ENCODE peak calls at places on chromosomes 13 and 19, in five cellular contexts. One of them, this sample, is unnamed.

GRCh38 chr13:99975626-99976025 is 4.1 kb upstream of the ZIC5 start:
- DNase-seq in lung: no peak
- DNase-seq in mesendoderm: no peak
- DNase-seq in naive thymus-derived CD4-positive, alpha-beta T cell: no peak
- DNase-seq in kidney: peak; percentile 46
- DNase-seq in this sample: no peak

GRCh38 chr19:11195169-11195568 is 2.2 kb downstream of the KANK2 start:
- DNase-seq in kidney: peak; percentile 81
- DNase-seq in naive thymus-derived CD4-positive, alpha-beta T cell: no peak
- DNase-seq in mesendoderm: no peak
- DNase-seq in lung: no peak
- DNase-seq in this sample: no peak

GRCh38 chr13:61410669-61411297 is 4.9 kb downstream of the PCDH20 start:
- DNase-seq in mesendoderm: peak; percentile 16
- DNase-seq in lung: no peak
- DNase-seq in kidney: no peak
- DNase-seq in naive thymus-derived CD4-positive, alpha-beta T cell: no peak
- DNase-seq in this sample: no peak

GRCh38 chr19:1860133-1860775 is 3.1 kb downstream of the KLF16 start:
- DNase-seq in mesendoderm: peak; percentile 89
- DNase-seq in lung: no peak
- DNase-seq in naive thymus-derived CD4-positive, alpha-beta T cell: peak; percentile 68
- DNase-seq in kidney: peak; percentile 84
- DNase-seq in this sample: peak; percentile 53

GRCh38 chr19:4534836-4535658 is at the start of gene PLIN5:
- DNase-seq in kidney: peak; percentile 95
- DNase-seq in naive thymus-derived CD4-positive, alpha-beta T cell: no peak
- DNase-seq in lung: peak; percentile 88
- DNase-seq in mesendoderm: peak; percentile 92
- DNase-seq in this sample: peak; percentile 23

GRCh38 chr19:1281270-1281894 is 4.3 kb upstream of the EFNA2 start:
- DNase-seq in kidney: peak; percentile 55
- DNase-seq in lung: no peak
- DNase-seq in mesendoderm: no peak
- DNase-seq in naive thymus-derived CD4-positive, alpha-beta T cell: no peak
- DNase-seq in this sample: no peak

GRCh38 chr19:22502766-22503165 is 80.6 kb upstream of the ZNF98 start:
- DNase-seq in kidney: no peak
- DNase-seq in naive thymus-derived CD4-positive, alpha-beta T cell: no peak
- DNase-seq in mesendoderm: no peak
- DNase-seq in lung: no peak
- DNase-seq in this sample: no peak

GRCh38 chr13:99614465-99614885 is 113.2 kb downstream of the TM9SF2 start:
- DNase-seq in lung: no peak
- DNase-seq in kidney: no peak
- DNase-seq in mesendoderm: peak; percentile 77
- DNase-seq in naive thymus-derived CD4-positive, alpha-beta T cell: no peak
- DNase-seq in this sample: no peak

GRCh38 chr19:18453269-18454024 is 15.5 kb upstream of the ISYNA1 start:
- DNase-seq in naive thymus-derived CD4-positive, alpha-beta T cell: no peak
- DNase-seq in lung: no peak
- DNase-seq in kidney: no peak
- DNase-seq in mesendoderm: no peak
- DNase-seq in this sample: no peak

GRCh38 chr13:27500806-27501534 is 50.6 kb upstream of the MTIF3 start:
- DNase-seq in kidney: no peak
- DNase-seq in mesendoderm: no peak
- DNase-seq in lung: no peak
- DNase-seq in naive thymus-derived CD4-positive, alpha-beta T cell: no peak
- DNase-seq in this sample: no peak

GRCh38 chr19:55642153-55643002 is 1.1 kb upstream of the ZNF581 start:
- DNase-seq in kidney: peak; percentile 90
- DNase-seq in mesendoderm: peak; percentile 48
- DNase-seq in naive thymus-derived CD4-positive, alpha-beta T cell: no peak
- DNase-seq in lung: no peak
- DNase-seq in this sample: peak; percentile 33

GRCh38 chr19:49771674-49772139 is 4.9 kb downstream of the AP2A1 start:
- DNase-seq in kidney: no peak
- DNase-seq in naive thymus-derived CD4-positive, alpha-beta T cell: no peak
- DNase-seq in lung: no peak
- DNase-seq in mesendoderm: no peak
- DNase-seq in this sample: no peak

GRCh38 chr13:89695343-89696257 is 1651.9 kb upstream of the MIR17HG start:
- DNase-seq in kidney: no peak
- DNase-seq in naive thymus-derived CD4-positive, alpha-beta T cell: no peak
- DNase-seq in lung: peak; percentile 37
- DNase-seq in mesendoderm: peak; percentile 77
- DNase-seq in this sample: no peak

GRCh38 chr13:73258396-73258795 is 199.6 kb downstream of the KLF5 start:
- DNase-seq in naive thymus-derived CD4-positive, alpha-beta T cell: no peak
- DNase-seq in kidney: no peak
- DNase-seq in lung: no peak
- DNase-seq in mesendoderm: no peak
- DNase-seq in this sample: no peak

GRCh38 chr19:48741222-48741999 is 1.0 kb upstream of the RASIP1 start:
- DNase-seq in lung: no peak
- DNase-seq in kidney: peak; percentile 84
- DNase-seq in mesendoderm: peak; percentile 52
- DNase-seq in naive thymus-derived CD4-positive, alpha-beta T cell: no peak
- DNase-seq in this sample: no peak

GRCh38 chr19:39144487-39145071 is 19.0 kb downstream of the PAK4 start:
- DNase-seq in lung: no peak
- DNase-seq in naive thymus-derived CD4-positive, alpha-beta T cell: no peak
- DNase-seq in kidney: peak; percentile 59
- DNase-seq in mesendoderm: peak; percentile 53
- DNase-seq in this sample: no peak

GRCh38 chr19:54339646-54340358 is 840 bp upstream of the LILRA4 start:
- DNase-seq in mesendoderm: no peak
- DNase-seq in lung: no peak
- DNase-seq in kidney: no peak
- DNase-seq in naive thymus-derived CD4-positive, alpha-beta T cell: no peak
- DNase-seq in this sample: no peak

GRCh38 chr19:45785781-45786532 is 3.7 kb upstream of the DMPK start:
- DNase-seq in naive thymus-derived CD4-positive, alpha-beta T cell: no peak
- DNase-seq in kidney: peak; percentile 79
- DNase-seq in mesendoderm: no peak
- DNase-seq in lung: no peak
- DNase-seq in this sample: no peak

GRCh38 chr13:45595968-45596367 is 19.6 kb downstream of the ERICH6B start:
- DNase-seq in mesendoderm: peak; percentile 10
- DNase-seq in naive thymus-derived CD4-positive, alpha-beta T cell: no peak
- DNase-seq in lung: no peak
- DNase-seq in kidney: no peak
- DNase-seq in this sample: no peak

GRCh38 chr13:64274481-64275217 is 2859.0 kb upstream of the PCDH20 start:
- DNase-seq in mesendoderm: no peak
- DNase-seq in kidney: no peak
- DNase-seq in naive thymus-derived CD4-positive, alpha-beta T cell: no peak
- DNase-seq in lung: no peak
- DNase-seq in this sample: no peak

GRCh38 chr19:41934849-41935374 is 6.7 kb upstream of the ERFL start:
- DNase-seq in kidney: peak; percentile 72
- DNase-seq in naive thymus-derived CD4-positive, alpha-beta T cell: peak; percentile 78
- DNase-seq in lung: peak; percentile 76
- DNase-seq in mesendoderm: peak; percentile 88
- DNase-seq in this sample: peak; percentile 81

GRCh38 chr19:19040417-19040816 is 7.0 kb downstream of the ARMC6 start:
- DNase-seq in kidney: no peak
- DNase-seq in lung: peak; percentile 87
- DNase-seq in mesendoderm: no peak
- DNase-seq in naive thymus-derived CD4-positive, alpha-beta T cell: no peak
- DNase-seq in this sample: no peak

GRCh38 chr19:295687-296370 is 4.6 kb upstream of the PLPP2 start:
- DNase-seq in mesendoderm: peak; percentile 45
- DNase-seq in kidney: no peak
- DNase-seq in naive thymus-derived CD4-positive, alpha-beta T cell: no peak
- DNase-seq in lung: no peak
- DNase-seq in this sample: no peak

GRCh38 chr19:35005256-35005977 is 5.3 kb downstream of the GRAMD1A start:
- DNase-seq in lung: no peak
- DNase-seq in kidney: no peak
- DNase-seq in naive thymus-derived CD4-positive, alpha-beta T cell: no peak
- DNase-seq in mesendoderm: no peak
- DNase-seq in this sample: no peak

GRCh38 chr13:40579535-40579934 is 86.9 kb downstream of the FOXO1 start:
- DNase-seq in naive thymus-derived CD4-positive, alpha-beta T cell: no peak
- DNase-seq in lung: no peak
- DNase-seq in mesendoderm: no peak
- DNase-seq in kidney: no peak
- DNase-seq in this sample: no peak
- H3K4me1 ChIP-seq in naive thymus-derived CD4-positive, alpha-beta T cell: peaks cover 71% of the 10 kb centered on the region
- H3K4me1 ChIP-seq in lung: peaks cover 37% of the 10 kb centered on the region
- H3K4me1 ChIP-seq in mesendoderm: no peaks in the 10 kb centered on the region
- H3K4me1 ChIP-seq in kidney: peaks cover 28% of the 10 kb centered on the region
- H3K4me1 ChIP-seq in this sample: peaks cover 83% of the 10 kb centered on the region

GRCh38 chr13:109776575-109776974 is 9.8 kb downstream of the IRS2 start:
- DNase-seq in mesendoderm: no peak
- DNase-seq in naive thymus-derived CD4-positive, alpha-beta T cell: no peak
- DNase-seq in kidney: no peak
- DNase-seq in lung: no peak
- DNase-seq in this sample: no peak
- H3K4me1 ChIP-seq in mesendoderm: peaks cover 5% of the 10 kb centered on the region
- H3K4me1 ChIP-seq in naive thymus-derived CD4-positive, alpha-beta T cell: peaks cover 42% of the 10 kb centered on the region
- H3K4me1 ChIP-seq in kidney: peaks cover 21% of the 10 kb centered on the region
- H3K4me1 ChIP-seq in lung: peaks cover 5% of the 10 kb centered on the region
- H3K4me1 ChIP-seq in this sample: peaks cover 40% of the 10 kb centered on the region

GRCh38 chr13:28655566-28655965 is 3.4 kb upstream of the POMP start:
- DNase-seq in naive thymus-derived CD4-positive, alpha-beta T cell: no peak
- DNase-seq in kidney: no peak
- DNase-seq in mesendoderm: peak; percentile 48
- DNase-seq in lung: no peak
- DNase-seq in this sample: no peak

GRCh38 chr13:28659611-28659970 is 661 bp downstream of the POMP start:
- DNase-seq in lung: no peak
- DNase-seq in kidney: no peak
- DNase-seq in mesendoderm: no peak
- DNase-seq in naive thymus-derived CD4-positive, alpha-beta T cell: no peak
- DNase-seq in this sample: peak; percentile 10

GRCh38 chr13:28658539-28658795 is 463 bp upstream of the POMP start:
- DNase-seq in naive thymus-derived CD4-positive, alpha-beta T cell: peak; percentile 32
- DNase-seq in lung: no peak
- DNase-seq in mesendoderm: peak; percentile 15
- DNase-seq in kidney: no peak
- DNase-seq in this sample: no peak

GRCh38 chr13:28657784-28658538 is 969 bp upstream of the POMP start:
- DNase-seq in naive thymus-derived CD4-positive, alpha-beta T cell: no peak
- DNase-seq in lung: no peak
- DNase-seq in mesendoderm: no peak
- DNase-seq in kidney: no peak
- DNase-seq in this sample: no peak

DNA sequence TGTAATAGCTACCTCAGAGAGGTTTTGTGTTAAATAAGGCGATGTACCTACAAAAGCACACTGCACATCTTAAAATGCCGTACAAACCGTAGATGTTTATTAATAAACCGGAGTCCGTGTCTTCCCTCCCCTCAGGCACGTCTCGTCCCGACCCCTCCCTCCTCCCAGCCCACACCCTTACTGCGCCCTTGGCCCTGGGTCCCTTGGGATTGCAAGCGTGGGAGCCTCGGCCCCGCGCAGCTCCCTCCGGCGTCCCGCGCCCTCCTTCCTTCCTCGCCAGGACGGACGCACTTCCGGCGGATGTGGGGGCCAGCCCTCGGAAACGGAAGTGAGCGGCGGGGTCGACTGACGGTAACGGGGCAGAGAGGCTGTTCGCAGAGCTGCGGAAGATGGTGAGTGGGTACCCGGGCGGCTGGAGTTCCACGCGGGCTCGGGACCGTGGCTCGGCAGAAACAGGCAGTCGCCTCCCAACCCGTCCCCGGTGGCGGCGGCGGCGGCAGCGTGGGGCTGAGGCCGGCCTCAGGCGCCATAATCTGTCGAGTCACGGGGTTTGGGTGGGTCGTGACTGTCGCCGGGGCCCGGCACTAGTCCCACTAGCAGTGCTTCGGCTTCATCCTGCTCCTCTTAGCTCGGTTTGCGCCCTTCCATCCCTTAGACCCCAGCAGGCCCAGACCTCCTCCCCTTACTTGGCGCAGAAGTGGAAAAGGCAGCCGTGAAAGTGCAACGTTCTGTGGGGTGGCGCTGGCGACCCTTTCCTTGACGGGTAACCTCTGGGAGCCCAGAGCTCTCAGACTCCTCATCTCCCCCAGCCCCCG is at the start of gene POMP:
- DNase-seq in lung: peak; percentile 94
- DNase-seq in mesendoderm: peak; percentile 91
- DNase-seq in naive thymus-derived CD4-positive, alpha-beta T cell: peak; percentile 96
- DNase-seq in kidney: peak; percentile 98
- DNase-seq in this sample: peak; percentile 92
- H3K4me1 ChIP-seq in lung: peaks cover 20% of the 10 kb centered on the region
- H3K4me1 ChIP-seq in mesendoderm: peaks cover 1% of the 10 kb centered on the region
- H3K4me1 ChIP-seq in naive thymus-derived CD4-positive, alpha-beta T cell: peaks cover 25% of the 10 kb centered on the region
- H3K4me1 ChIP-seq in kidney: peaks cover 9% of the 10 kb centered on the region
- H3K4me1 ChIP-seq in this sample: peaks cover 33% of the 10 kb centered on the region

GRCh38 chr19:50820549-50821247 is 2.9 kb downstream of the KLK1 start:
- DNase-seq in naive thymus-derived CD4-positive, alpha-beta T cell: no peak
- DNase-seq in lung: no peak
- DNase-seq in mesendoderm: no peak
- DNase-seq in kidney: no peak
- DNase-seq in this sample: no peak

GRCh38 chr19:50821248-50821612 is 2.4 kb downstream of the KLK1 start:
- DNase-seq in lung: no peak
- DNase-seq in kidney: no peak
- DNase-seq in mesendoderm: no peak
- DNase-seq in naive thymus-derived CD4-positive, alpha-beta T cell: no peak
- DNase-seq in this sample: no peak

GRCh38 chr19:50822661-50823208 is 852 bp downstream of the KLK1 start:
- DNase-seq in mesendoderm: no peak
- DNase-seq in kidney: peak; percentile 34
- DNase-seq in naive thymus-derived CD4-positive, alpha-beta T cell: no peak
- DNase-seq in lung: no peak
- DNase-seq in this sample: no peak

GRCh38 chr19:50820086-50820485 is 3.5 kb downstream of the KLK1 start:
- DNase-seq in kidney: no peak
- DNase-seq in mesendoderm: no peak
- DNase-seq in naive thymus-derived CD4-positive, alpha-beta T cell: no peak
- DNase-seq in lung: no peak
- DNase-seq in this sample: no peak

GRCh38 chr19:50821622-50822021 is 2.0 kb downstream of the KLK1 start:
- DNase-seq in lung: no peak
- DNase-seq in naive thymus-derived CD4-positive, alpha-beta T cell: no peak
- DNase-seq in kidney: peak; percentile 46
- DNase-seq in mesendoderm: no peak
- DNase-seq in this sample: no peak
- H3K4me1 ChIP-seq in lung: no peaks in the 10 kb centered on the region
- H3K4me1 ChIP-seq in naive thymus-derived CD4-positive, alpha-beta T cell: peaks cover 4% of the 10 kb centered on the region
- H3K4me1 ChIP-seq in kidney: peaks cover 2% of the 10 kb centered on the region
- H3K4me1 ChIP-seq in mesendoderm: peaks cover 2% of the 10 kb centered on the region
- H3K4me1 ChIP-seq in this sample: peaks cover 15% of the 10 kb centered on the region